ENCODE peak calls at places on chromosomes 12 and 14, in six cellular contexts. One of them, this sample, is unnamed.

GRCh38 chr12:130961921-130962326 is 8.2 kb downstream of the ADGRD1 start:
- DNase-seq in IMR-90: no peak
- DNase-seq in H9: no peak
- DNase-seq in H1: no peak
- DNase-seq in mesenchymal stem cell: no peak
- DNase-seq in trophoblast cell: no peak
- DNase-seq in this sample: no peak

GRCh38 chr12:125125271-125125670 is 60.0 kb downstream of the AACS start:
- DNase-seq in IMR-90: no peak
- DNase-seq in H9: no peak
- DNase-seq in H1: no peak
- DNase-seq in mesenchymal stem cell: no peak
- DNase-seq in trophoblast cell: no peak
- DNase-seq in this sample: no peak

GRCh38 chr12:88566430-88566829 is 13.8 kb downstream of the KITLG start:
- DNase-seq in IMR-90: no peak
- DNase-seq in H9: no peak
- DNase-seq in H1: no peak
- DNase-seq in mesenchymal stem cell: no peak
- DNase-seq in trophoblast cell: peak; percentile 57
- DNase-seq in this sample: no peak

GRCh38 chr14:104770851-104771272 is 17.9 kb downstream of the SIVA1 start:
- DNase-seq in IMR-90: no peak
- DNase-seq in H9: no peak
- DNase-seq in H1: no peak
- DNase-seq in mesenchymal stem cell: peak; percentile 18
- DNase-seq in trophoblast cell: no peak
- DNase-seq in this sample: no peak

GRCh38 chr14:94373708-94374107 is 14.7 kb downstream of the SERPINA1 start:
- DNase-seq in IMR-90: peak; percentile 97
- DNase-seq in H9: no peak
- DNase-seq in H1: no peak
- DNase-seq in mesenchymal stem cell: peak; percentile 38
- DNase-seq in trophoblast cell: peak; percentile 95
- DNase-seq in this sample: no peak

GRCh38 chr12:76588881-76589565 is 29.5 kb upstream of the OSBPL8 start:
- DNase-seq in IMR-90: peak; percentile 90
- DNase-seq in H9: no peak
- DNase-seq in H1: no peak
- DNase-seq in mesenchymal stem cell: peak; percentile 93
- DNase-seq in trophoblast cell: peak; percentile 12
- DNase-seq in this sample: no peak

GRCh38 chr14:89303452-89304435 is 113.3 kb downstream of the FOXN3 start:
- DNase-seq in IMR-90: peak; percentile 95
- DNase-seq in H9: no peak
- DNase-seq in H1: no peak
- DNase-seq in mesenchymal stem cell: peak; percentile 99
- DNase-seq in trophoblast cell: peak; percentile 34
- DNase-seq in this sample: no peak

GRCh38 chr12:1936406-1937320 is 18.2 kb upstream of the CACNA2D4 start:
- DNase-seq in IMR-90: peak; percentile 82
- DNase-seq in H9: peak; percentile 22
- DNase-seq in H1: peak; percentile 36
- DNase-seq in mesenchymal stem cell: peak; percentile 38
- DNase-seq in trophoblast cell: no peak
- DNase-seq in this sample: no peak

GRCh38 chr12:92139634-92140555 is 5.8 kb downstream of the BTG1 start:
- DNase-seq in IMR-90: peak; percentile 59
- DNase-seq in H9: no peak
- DNase-seq in H1: no peak
- DNase-seq in mesenchymal stem cell: no peak
- DNase-seq in trophoblast cell: no peak
- DNase-seq in this sample: no peak

GRCh38 chr12:2431810-2432209 is 363.0 kb upstream of the FKBP4 start:
- DNase-seq in IMR-90: no peak
- DNase-seq in H9: no peak
- DNase-seq in H1: no peak
- DNase-seq in mesenchymal stem cell: no peak
- DNase-seq in trophoblast cell: no peak
- DNase-seq in this sample: no peak

GRCh38 chr14:100299238-100299560 is 7.0 kb downstream of the SLC25A29 start:
- DNase-seq in IMR-90: no peak
- DNase-seq in H9: no peak
- DNase-seq in H1: no peak
- DNase-seq in mesenchymal stem cell: no peak
- DNase-seq in trophoblast cell: no peak
- DNase-seq in this sample: no peak

GRCh38 chr14:103102689-103103260 is 8.2 kb downstream of the EXOC3L4 start:
- DNase-seq in IMR-90: no peak
- DNase-seq in H9: no peak
- DNase-seq in H1: no peak
- DNase-seq in mesenchymal stem cell: no peak
- DNase-seq in trophoblast cell: no peak
- DNase-seq in this sample: no peak

GRCh38 chr12:26108915-26109314 is 15.9 kb downstream of the BHLHE41 start:
- DNase-seq in IMR-90: no peak
- DNase-seq in H9: no peak
- DNase-seq in H1: no peak
- DNase-seq in mesenchymal stem cell: no peak
- DNase-seq in trophoblast cell: no peak
- DNase-seq in this sample: no peak

GRCh38 chr14:104594310-104595046 is 10.1 kb downstream of the TMEM179 start:
- DNase-seq in IMR-90: no peak
- DNase-seq in H9: no peak
- DNase-seq in H1: no peak
- DNase-seq in mesenchymal stem cell: no peak
- DNase-seq in trophoblast cell: no peak
- DNase-seq in this sample: no peak

GRCh38 chr12:11621797-11622423 is 27.6 kb upstream of the ETV6 start:
- DNase-seq in IMR-90: no peak
- DNase-seq in H9: peak; percentile 55
- DNase-seq in H1: no peak
- DNase-seq in mesenchymal stem cell: peak; percentile 38
- DNase-seq in trophoblast cell: no peak
- DNase-seq in this sample: no peak

GRCh38 chr12:22164101-22164500 is 118.1 kb downstream of the CMAS start:
- DNase-seq in IMR-90: no peak
- DNase-seq in H9: no peak
- DNase-seq in H1: no peak
- DNase-seq in mesenchymal stem cell: no peak
- DNase-seq in trophoblast cell: no peak
- DNase-seq in this sample: no peak

GRCh38 chr14:60658909-60659585 is 9.8 kb upstream of the SIX1 start:
- DNase-seq in IMR-90: peak; percentile 47
- DNase-seq in H9: no peak
- DNase-seq in H1: no peak
- DNase-seq in mesenchymal stem cell: no peak
- DNase-seq in trophoblast cell: no peak
- DNase-seq in this sample: peak; percentile 14

GRCh38 chr12:21223930-21224329 is 92.9 kb downstream of the SLCO1B1 start:
- DNase-seq in IMR-90: no peak
- DNase-seq in H9: no peak
- DNase-seq in H1: no peak
- DNase-seq in mesenchymal stem cell: no peak
- DNase-seq in trophoblast cell: no peak
- DNase-seq in this sample: peak; percentile 12

GRCh38 chr14:87508333-87508732 is 484.6 kb downstream of the GALC start:
- DNase-seq in IMR-90: no peak
- DNase-seq in H9: no peak
- DNase-seq in H1: no peak
- DNase-seq in mesenchymal stem cell: no peak
- DNase-seq in trophoblast cell: no peak
- DNase-seq in this sample: no peak

GRCh38 chr14:24875203-24875840 is 174.6 kb downstream of the STXBP6 start:
- DNase-seq in IMR-90: peak; percentile 11
- DNase-seq in H9: no peak
- DNase-seq in H1: no peak
- DNase-seq in mesenchymal stem cell: no peak
- DNase-seq in trophoblast cell: no peak
- DNase-seq in this sample: no peak

GRCh38 chr14:24876009-24876690 is 173.8 kb downstream of the STXBP6 start:
- DNase-seq in IMR-90: no peak
- DNase-seq in H9: no peak
- DNase-seq in H1: no peak
- DNase-seq in mesenchymal stem cell: no peak
- DNase-seq in trophoblast cell: no peak
- DNase-seq in this sample: no peak

GRCh38 chr14:24871302-24871701 is 178.6 kb downstream of the STXBP6 start:
- DNase-seq in IMR-90: peak; percentile 17
- DNase-seq in H9: no peak
- DNase-seq in H1: no peak
- DNase-seq in mesenchymal stem cell: no peak
- DNase-seq in trophoblast cell: no peak
- DNase-seq in this sample: no peak

GRCh38 chr14:24874514-24875202 is 175.3 kb downstream of the STXBP6 start:
- DNase-seq in IMR-90: no peak
- DNase-seq in H9: no peak
- DNase-seq in H1: no peak
- DNase-seq in mesenchymal stem cell: no peak
- DNase-seq in trophoblast cell: no peak
- DNase-seq in this sample: no peak

GRCh38 chr14:24873551-24873950 is 176.4 kb downstream of the STXBP6 start:
- DNase-seq in IMR-90: no peak
- DNase-seq in H9: no peak
- DNase-seq in H1: no peak
- DNase-seq in mesenchymal stem cell: no peak
- DNase-seq in trophoblast cell: no peak
- DNase-seq in this sample: no peak
- H3K14ac ChIP-seq in IMR-90: no peak overlapping the region
- H3K14ac ChIP-seq in H9: no peak overlapping the region
- H3K14ac ChIP-seq in H1: no peak overlapping the region
- H3K14ac ChIP-seq in mesenchymal stem cell: no peak overlapping the region
- H3K14ac ChIP-seq in trophoblast cell: no peak overlapping the region
- H3K14ac ChIP-seq in this sample: no peak overlapping the region

GRCh38 chr12:13603951-13604350 is 377.5 kb downstream of the GRIN2B start:
- DNase-seq in IMR-90: no peak
- DNase-seq in H9: no peak
- DNase-seq in H1: no peak
- DNase-seq in mesenchymal stem cell: no peak
- DNase-seq in trophoblast cell: no peak
- DNase-seq in this sample: no peak
- H3K14ac ChIP-seq in IMR-90: no peak overlapping the region
- H3K14ac ChIP-seq in H9: no peak overlapping the region
- H3K14ac ChIP-seq in H1: no peak overlapping the region
- H3K14ac ChIP-seq in mesenchymal stem cell: no peak overlapping the region
- H3K14ac ChIP-seq in trophoblast cell: no peak overlapping the region
- H3K14ac ChIP-seq in this sample: no peak overlapping the region

DNA sequence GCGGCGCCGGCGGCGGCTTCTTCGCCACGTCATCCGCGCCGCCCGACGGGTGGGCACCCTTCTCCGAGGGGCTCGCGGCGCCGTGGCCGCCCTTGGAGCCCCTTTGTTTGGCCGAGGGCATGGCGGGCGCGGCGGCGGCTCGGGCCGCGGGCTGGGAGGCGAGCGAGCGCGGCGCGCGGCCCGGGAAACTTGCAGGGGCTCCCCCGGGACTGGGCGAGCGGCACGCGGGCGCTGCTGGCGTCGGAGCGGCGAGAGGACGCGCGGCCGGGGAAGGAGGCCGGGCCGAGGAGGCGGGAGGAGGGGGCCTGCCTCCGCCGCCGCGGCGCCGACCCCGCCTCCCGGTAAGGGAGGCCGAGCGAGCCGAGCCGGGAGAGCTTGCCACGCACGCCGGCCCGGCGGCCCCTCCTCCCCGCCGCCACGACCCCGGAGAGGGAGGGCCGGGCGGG is at the start of gene CKAP4:
- DNase-seq in IMR-90: peak; percentile 82
- DNase-seq in H9: peak; percentile 74
- DNase-seq in H1: no peak
- DNase-seq in mesenchymal stem cell: peak; percentile 83
- DNase-seq in trophoblast cell: peak; percentile 60
- DNase-seq in this sample: peak; percentile 73
- H3K14ac ChIP-seq in IMR-90: peak within 1 kb of the TSS; percentile 94
- H3K14ac ChIP-seq in H9: peak within 1 kb of the TSS; percentile 88
- H3K14ac ChIP-seq in H1: no peak within 1 kb of the TSS
- H3K14ac ChIP-seq in mesenchymal stem cell: peak within 1 kb of the TSS; percentile 96
- H3K14ac ChIP-seq in trophoblast cell: peak within 1 kb of the TSS; percentile 99
- H3K14ac ChIP-seq in this sample: no peak within 1 kb of the TSS

GRCh38 chr14:91084516-91084915 is 24.1 kb upstream of the RPS6KA5 start:
- DNase-seq in IMR-90: no peak
- DNase-seq in H9: no peak
- DNase-seq in H1: no peak
- DNase-seq in mesenchymal stem cell: no peak
- DNase-seq in trophoblast cell: no peak
- DNase-seq in this sample: no peak

GRCh38 chr14:91090733-91091132 is 23.1 kb upstream of the DGLUCY start:
- DNase-seq in IMR-90: no peak
- DNase-seq in H9: no peak
- DNase-seq in H1: no peak
- DNase-seq in mesenchymal stem cell: no peak
- DNase-seq in trophoblast cell: no peak
- DNase-seq in this sample: no peak

GRCh38 chr14:91089958-91090535 is 23.8 kb upstream of the DGLUCY start:
- DNase-seq in IMR-90: no peak
- DNase-seq in H9: no peak
- DNase-seq in H1: no peak
- DNase-seq in mesenchymal stem cell: no peak
- DNase-seq in trophoblast cell: no peak
- DNase-seq in this sample: no peak

GRCh38 chr14:91092095-91092494 is 21.8 kb upstream of the DGLUCY start:
- DNase-seq in IMR-90: no peak
- DNase-seq in H9: no peak
- DNase-seq in H1: no peak
- DNase-seq in mesenchymal stem cell: no peak
- DNase-seq in trophoblast cell: no peak
- DNase-seq in this sample: no peak

DNA sequence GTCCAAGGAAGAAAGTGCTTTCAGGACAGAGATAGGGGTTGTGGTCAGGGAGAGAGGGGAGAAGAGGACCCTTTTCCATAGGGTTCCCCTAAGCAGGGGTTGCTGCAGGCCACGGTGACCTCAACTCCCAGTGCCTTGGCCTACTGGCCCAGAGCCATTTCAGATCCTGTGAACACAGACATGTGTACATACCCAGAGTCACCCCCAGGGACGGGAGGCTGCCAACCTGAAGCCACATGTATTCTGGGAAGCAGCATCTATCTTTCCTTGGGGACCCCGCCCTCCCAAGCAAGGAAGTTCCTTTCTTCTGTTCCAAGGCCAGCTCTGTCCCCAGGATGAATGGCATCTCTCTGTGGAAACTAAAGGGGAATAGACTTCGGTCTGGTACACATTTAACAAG is 25.3 kb upstream of the DGLUCY start:
- DNase-seq in IMR-90: no peak
- DNase-seq in H9: no peak
- DNase-seq in H1: no peak
- DNase-seq in mesenchymal stem cell: no peak
- DNase-seq in trophoblast cell: no peak
- DNase-seq in this sample: no peak
- H3K14ac ChIP-seq in IMR-90: no peak overlapping the region
- H3K14ac ChIP-seq in H9: no peak overlapping the region
- H3K14ac ChIP-seq in H1: no peak overlapping the region
- H3K14ac ChIP-seq in mesenchymal stem cell: no peak overlapping the region
- H3K14ac ChIP-seq in trophoblast cell: no peak overlapping the region
- H3K14ac ChIP-seq in this sample: no peak overlapping the region

This sample was measured in neuronal stem cell.